ENCODE peak calls at places on chromosomes 2 and 18, in four cellular contexts. Q is heart left ventricle, M is sigmoid colon, W is tibial nerve. T is an unnamed sample. For H3K4me1, the result is how much of the 10 kb centered on the place peaks cover.

GRCh38 chr2:47907097-47907781 is 941 bp upstream of the FBXO11 start:
- DNase-seq in Q (no peak), M (no peak), W (peak), T (no peak)

GRCh38 chr18:22865354-22866116 is 67.6 kb upstream of the RBBP8 start:
- DNase-seq in Q (no peak), M (no peak), W (no peak), T (no peak)

GRCh38 chr2:220396287-220396686 is 768.9 kb downstream of the SLC4A3 start:
- DNase-seq in Q (peak), M (no peak), W (no peak), T (no peak)

GRCh38 chr2:104976603-104977120 is 61.2 kb upstream of the MRPS9 start:
- DNase-seq in Q (no peak), M (no peak), W (no peak), T (no peak)

GRCh38 chr2:12257476-12257875 is 459.3 kb upstream of the TRIB2 start:
- DNase-seq in Q (no peak), M (no peak), W (no peak), T (no peak)

GRCh38 chr2:237629739-237630138 is 2.4 kb downstream of the LRRFIP1 start:
- DNase-seq in Q (no peak), M (no peak), W (no peak), T (no peak)

GRCh38 chr18:79569720-79570119 is 109.9 kb upstream of the CTDP1 start:
- DNase-seq in Q (peak), M (peak), W (no peak), T (no peak)

GRCh38 chr2:232349946-232350635 is 28.5 kb upstream of the ALPP start:
- DNase-seq in Q (no peak), M (peak), W (no peak), T (peak)

GRCh38 chr2:128622371-128622770 is 303.7 kb upstream of the HS6ST1 start:
- DNase-seq in Q (peak), M (no peak), W (peak), T (no peak)

GRCh38 chr2:74902281-74902860 is 56.1 kb upstream of the POLE4 start:
- DNase-seq in Q (no peak), M (no peak), W (no peak), T (no peak)

GRCh38 chr2:107412209-107412904 is 414.3 kb upstream of the RGPD4 start:
- DNase-seq in Q (no peak), M (no peak), W (peak), T (no peak)

GRCh38 chr18:32439802-32440201 is 30.9 kb downstream of the GAREM1 start:
- DNase-seq in Q (no peak), M (no peak), W (no peak), T (no peak)

GRCh38 chr2:208466133-208466919 is 59.7 kb downstream of the PTH2R start:
- DNase-seq in Q (no peak), M (no peak), W (no peak), T (peak)

GRCh38 chr2:188787002-188787660 is 187.0 kb upstream of the COL3A1 start:
- DNase-seq in Q (no peak), M (no peak), W (no peak), T (no peak)

GRCh38 chr2:166518634-166519390 is 24.8 kb upstream of the SCN7A start:
- DNase-seq in Q (no peak), M (no peak), W (no peak), T (no peak)

GRCh38 chr2:100957971-100958653 is 44.0 kb upstream of the RPL31 start:
- DNase-seq in Q (peak), M (peak), W (peak), T (peak)

GRCh38 chr2:46065152-46065551 is 232.1 kb upstream of the EPAS1 start:
- DNase-seq in Q (no peak), M (no peak), W (no peak), T (no peak)

GRCh38 chr2:46066591-46066990 is 230.6 kb upstream of the EPAS1 start:
- DNase-seq in Q (no peak), M (no peak), W (no peak), T (no peak)

GRCh38 chr2:46064396-46064795 is 232.8 kb upstream of the EPAS1 start:
- DNase-seq in Q (no peak), M (no peak), W (no peak), T (no peak)

GRCh38 chr2:46067501-46068292 is 229.5 kb upstream of the EPAS1 start:
- DNase-seq in Q (no peak), M (no peak), W (no peak), T (no peak)

GRCh38 chr2:46066116-46066515 is 231.1 kb upstream of the EPAS1 start:
- DNase-seq in Q (no peak), M (no peak), W (no peak), T (no peak)
- H3K4me1 ChIP-seq in Q (under half), M (under half), W (under half), T (under half)

DNA sequence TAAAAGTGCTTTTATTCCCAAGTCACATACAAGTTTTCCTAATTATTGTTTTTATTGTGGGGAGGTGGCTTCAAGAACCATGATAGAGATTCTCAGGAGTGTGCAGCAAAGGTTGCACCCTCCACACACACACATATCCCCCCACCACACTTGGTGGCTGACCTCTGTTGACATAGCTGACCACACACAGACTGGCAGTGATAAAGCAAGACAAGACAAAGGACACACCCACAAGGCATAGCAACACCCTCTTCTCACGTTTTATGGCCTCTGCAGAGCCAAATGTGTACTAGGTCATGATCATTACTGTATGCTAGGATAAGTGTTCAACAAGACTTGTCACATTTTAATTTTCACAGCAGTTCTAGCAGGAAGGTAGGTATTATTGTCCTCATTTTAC is 143.0 kb upstream of the EPC2 start:
- DNase-seq in Q (no peak), M (no peak), W (no peak), T (no peak)
- TF ChIP-seq POLR2A in Q (no peak), M (no peak), W (no peak), T (no peak)

DNA sequence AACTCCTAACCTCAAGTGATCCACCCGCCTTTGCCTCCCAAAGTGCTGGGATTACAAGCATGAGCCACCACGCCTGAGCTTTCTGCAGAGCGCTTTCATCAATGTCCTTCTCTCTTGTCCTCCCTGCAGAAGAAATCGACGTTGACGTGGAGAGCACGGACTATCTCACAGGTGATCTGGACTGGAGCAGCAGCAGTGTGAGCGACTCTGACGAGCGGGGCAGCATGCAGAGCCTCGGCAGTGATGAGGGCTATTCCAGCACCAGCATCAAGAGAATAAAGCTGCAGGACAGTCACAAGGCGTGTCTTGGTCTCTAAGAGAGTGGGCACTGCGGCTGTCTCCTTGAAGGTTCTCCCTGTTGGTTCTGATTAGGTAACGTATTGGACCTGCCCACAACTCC is 23.1 kb downstream of the MXD1 start:
- DNase-seq in Q (no peak), M (no peak), W (no peak), T (no peak)
- H3K4me3 ChIP-seq in Q (no peak), M (no peak), W (no peak), T (no peak)

GRCh38 chr2:191322838-191323506 is 77.8 kb downstream of the MYO1B start:
- DNase-seq in Q (no peak), M (no peak), W (no peak), T (no peak)
- H3K4me1 ChIP-seq in Q (under half), M (under half), W (under half), T (under half)